ENCODE peak calls at places on chromosomes 7 and 10, in four cellular contexts. W, C, T and D are unnamed samples.

GRCh38 chr7:137953043-137953691 is 48.7 kb downstream of the CREB3L2 start:
- DNase-seq in W (no peak), C (no peak), T (no peak), D (peak; percentile 55)

GRCh38 chr7:139572071-139572470 is 48.6 kb downstream of the CLEC2L start:
- DNase-seq in W (no peak), C (no peak), T (no peak), D (no peak)

GRCh38 chr7:18770154-18770807 is 274.7 kb downstream of the HDAC9 start:
- DNase-seq in W (no peak), C (no peak), T (no peak), D (no peak)

GRCh38 chr7:41045556-41046123 is 657.2 kb downstream of the INHBA start:
- DNase-seq in W (no peak), C (peak; percentile 3), T (no peak), D (no peak)

GRCh38 chr7:1520574-1521234 is 9.8 kb upstream of the MAFK start:
- DNase-seq in W (no peak), C (peak; percentile 96), T (no peak), D (peak; percentile 53)

GRCh38 chr7:103447073-103447960 is 1.3 kb upstream of the SLC26A5 start:
- DNase-seq in W (no peak), C (peak; percentile 44), T (peak; percentile 78), D (peak; percentile 76)

GRCh38 chr7:23539494-23539907 is 7.7 kb upstream of the TRA2A start:
- DNase-seq in W (peak; percentile 62), C (no peak), T (no peak), D (no peak)

GRCh38 chr10:35200487-35200886 is 73.8 kb downstream of the CREM start:
- DNase-seq in W (no peak), C (no peak), T (no peak), D (no peak)

GRCh38 chr7:107180378-107180777 is 11.6 kb downstream of the HBP1 start:
- DNase-seq in W (no peak), C (peak; percentile 22), T (no peak), D (no peak)

GRCh38 chr7:146249272-146249671 is 132.7 kb downstream of the CNTNAP2 start:
- DNase-seq in W (no peak), C (no peak), T (no peak), D (no peak)

GRCh38 chr10:77104459-77104980 is 533.1 kb downstream of the KCNMA1 start:
- DNase-seq in W (no peak), C (no peak), T (no peak), D (no peak)

GRCh38 chr7:111654414-111654813 is 92.1 kb upstream of the IMMP2L start:
- DNase-seq in W (no peak), C (no peak), T (no peak), D (no peak)

GRCh38 chr10:100148353-100149211 is 37.2 kb downstream of the ERLIN1 start:
- DNase-seq in W (peak; percentile 61), C (peak; percentile 43), T (no peak), D (no peak)

GRCh38 chr10:95183451-95184230 is 10.4 kb upstream of the ACSM6 start:
- DNase-seq in W (peak; percentile 27), C (no peak), T (peak; percentile 85), D (peak; percentile 95)

GRCh38 chr10:45379303-45379726 is 5.3 kb downstream of the ALOX5 start:
- DNase-seq in W (no peak), C (no peak), T (no peak), D (no peak)

GRCh38 chr7:145862212-145862611 is 254.4 kb upstream of the CNTNAP2 start:
- DNase-seq in W (no peak), C (no peak), T (no peak), D (no peak)

GRCh38 chr7:135232087-135232486 is 1.6 kb upstream of the STRA8 start:
- DNase-seq in W (no peak), C (no peak), T (no peak), D (no peak)

GRCh38 chr7:135233570-135233969 is at the start of gene STRA8:
- DNase-seq in W (no peak), C (no peak), T (no peak), D (no peak)

GRCh38 chr7:135232720-135233119 is 918 bp upstream of the STRA8 start:
- DNase-seq in W (no peak), C (no peak), T (peak; percentile 61), D (peak; percentile 79)

GRCh38 chr7:135234727-135235126 is 1.1 kb downstream of the STRA8 start:
- DNase-seq in W (no peak), C (no peak), T (no peak), D (no peak)

GRCh38 chr7:135231686-135232085 is 2.0 kb upstream of the STRA8 start:
- DNase-seq in W (no peak), C (no peak), T (no peak), D (no peak)
- TF ChIP-seq BHLHE40 in W (no peak), C (no peak), T (no peak), D (no peak)

DNA sequence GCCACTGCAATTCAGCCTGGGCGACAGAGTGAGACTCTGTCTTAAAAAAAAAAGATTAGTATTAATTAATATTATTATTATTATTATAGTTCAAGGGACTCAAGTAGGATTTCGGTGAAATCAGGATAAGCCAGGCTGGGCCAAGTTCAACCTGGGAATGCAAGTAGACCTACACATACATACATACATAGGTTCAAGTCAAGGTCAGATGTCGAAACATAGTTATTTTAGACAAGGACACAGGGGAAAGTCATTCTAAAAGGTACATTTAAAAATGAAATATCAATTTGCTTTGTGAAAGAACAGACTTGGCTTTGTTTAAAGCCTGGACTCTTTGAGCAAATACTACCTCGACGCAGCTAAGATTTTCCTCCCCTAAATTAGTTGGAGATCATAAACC is 149.3 kb downstream of the RNF133 start:
- DNase-seq in W (no peak), C (peak; percentile 68), T (no peak), D (no peak)
- TF ChIP-seq TARDBP in W (no peak), C (no peak), T (no peak), D (no peak)

DNA sequence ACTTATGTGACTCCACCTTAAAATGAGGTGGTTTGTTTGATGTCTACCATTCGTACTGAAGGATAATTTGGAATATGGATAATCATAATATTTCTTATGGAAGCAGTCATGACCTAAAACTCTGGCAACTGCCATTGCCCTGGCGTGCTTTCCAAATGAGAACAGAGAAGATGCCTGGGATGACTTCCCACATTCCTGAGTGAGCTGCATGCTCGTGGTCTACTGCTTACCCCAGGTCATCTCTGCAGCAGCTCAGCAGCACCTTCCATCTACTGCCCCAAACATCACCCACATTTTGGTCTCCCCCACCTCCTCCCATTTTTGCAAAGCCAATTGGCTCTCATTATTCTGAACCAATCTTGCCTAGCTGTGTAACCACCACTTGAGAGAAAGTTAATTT is 40.1 kb downstream of the LYZL1 start:
- DNase-seq in W (no peak), C (no peak), T (no peak), D (no peak)
- TF ChIP-seq BHLHE40 in W (no peak), C (no peak), T (no peak), D (no peak)

GRCh38 chr10:125153693-125154490 is 6.5 kb downstream of the CTBP2 start:
- DNase-seq in W (no peak), C (no peak), T (no peak), D (no peak)
- TF ChIP-seq TARDBP in W (no peak), C (no peak), T (no peak), D (no peak)

DNA sequence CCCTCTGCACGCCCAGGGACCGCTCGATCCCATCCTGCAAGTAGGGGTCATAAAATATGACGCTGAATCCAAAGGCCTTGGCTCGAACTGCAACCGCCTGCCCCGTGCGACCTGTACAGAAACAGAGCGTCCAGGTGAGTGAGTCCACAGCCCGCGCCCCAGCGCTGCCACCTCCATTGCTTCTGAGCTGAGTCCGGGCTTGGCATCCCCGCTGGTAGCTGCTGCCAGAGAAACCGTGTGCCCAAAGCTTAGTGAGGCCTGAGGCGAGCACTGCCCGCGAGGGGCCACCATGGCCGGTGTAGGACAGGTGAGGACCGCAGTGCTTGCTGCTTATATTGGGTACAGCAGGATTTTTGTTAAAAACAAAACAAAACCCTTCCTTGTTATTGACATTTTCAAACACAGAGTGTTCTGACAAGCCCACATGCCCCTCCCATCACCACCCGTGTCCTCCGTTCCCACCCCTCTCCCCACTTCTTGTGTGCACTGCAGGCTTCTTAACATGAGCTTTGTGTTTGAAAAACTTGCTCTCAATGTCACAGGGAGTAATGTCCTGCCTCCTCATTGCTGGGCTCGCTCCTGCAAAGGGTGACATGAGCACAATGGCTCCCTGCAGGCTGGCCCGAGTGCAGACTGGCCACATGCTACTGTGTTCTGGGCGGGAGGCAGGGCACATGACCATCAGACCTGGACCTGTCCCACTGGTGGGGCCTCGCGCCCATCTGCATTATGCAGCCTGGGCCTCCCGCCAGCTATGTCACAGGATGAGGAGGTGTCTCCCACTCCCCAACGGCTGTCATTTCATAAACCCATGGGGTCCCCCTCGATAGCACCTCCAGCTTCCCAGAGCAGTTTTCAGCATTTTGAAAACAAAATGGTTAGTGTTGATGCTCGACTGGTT is 52.9 kb downstream of the ZRANB1 start:
- DNase-seq in W (no peak), C (no peak), T (no peak), D (no peak)
- TF ChIP-seq BHLHE40 in W (no peak), C (no peak), T (no peak), D (no peak)

GRCh38 chr10:123993534-123994416 is 99.6 kb downstream of the CHST15 start:
- DNase-seq in W (no peak), C (no peak), T (no peak), D (no peak)

GRCh38 chr10:123991622-123992570 is 100.3 kb upstream of the CPXM2 start:
- DNase-seq in W (no peak), C (no peak), T (no peak), D (no peak)

GRCh38 chr10:123994417-123995081 is 98.8 kb downstream of the CHST15 start:
- DNase-seq in W (no peak), C (peak; percentile 56), T (peak; percentile 86), D (peak; percentile 97)

GRCh38 chr10:123988694-123989093 is 97.1 kb upstream of the CPXM2 start:
- DNase-seq in W (no peak), C (no peak), T (no peak), D (no peak)

DNA sequence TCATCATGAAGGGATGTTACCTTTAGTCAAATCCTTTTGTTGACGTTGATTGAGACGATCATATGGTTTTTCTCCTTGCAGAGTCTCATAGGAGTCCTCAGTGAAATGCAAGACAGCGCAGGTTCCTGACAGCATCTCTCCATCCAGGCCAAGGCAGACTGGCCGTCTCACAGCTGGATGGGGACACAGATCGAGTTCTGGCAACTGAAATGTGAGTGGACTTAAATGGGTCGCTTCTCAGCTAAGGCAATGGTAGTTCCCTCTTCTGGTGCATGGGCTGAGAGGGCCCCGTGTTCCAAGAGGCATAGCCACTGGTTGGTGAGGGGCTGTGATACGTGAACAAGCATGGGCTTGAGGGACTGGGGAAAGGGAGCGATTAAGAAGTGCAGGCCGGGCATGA is 99.3 kb upstream of the CPXM2 start:
- DNase-seq in W (no peak), C (no peak), T (no peak), D (no peak)
- TF ChIP-seq TARDBP in W (no peak), C (no peak), T (no peak), D (no peak)